ENCODE peak calls at places on chromosomes 7 and 10, in six cellular contexts. C is Calu3, E is tibial nerve, X is osteocyte, M is sigmoid colon, D is coronary artery. Q is an unnamed sample.
A peak's percentile ranks its signal among the peaks of the same experiment; 100 is the strongest.

GRCh38 chr10:110774069-110775021 is 97.4 kb upstream of the PDCD4 start:
- DNase-seq in C (no peak), E (no peak), X (no peak), M (no peak), D (no peak), Q (peak; percentile 9)

GRCh38 chr7:135716677-135717238 is 11.2 kb downstream of the SLC13A4 start:
- DNase-seq in C (no peak), E (no peak), X (no peak), M (no peak), D (no peak), Q (peak; percentile 37)

GRCh38 chr7:40889099-40889498 is 754.3 kb downstream of the SUGCT start:
- DNase-seq in C (no peak), E (no peak), X (no peak), M (no peak), D (no peak), Q (no peak)

GRCh38 chr10:14478639-14479038 is 147.9 kb upstream of the FRMD4A start:
- DNase-seq in C (peak; percentile 45), E (peak; percentile 63), X (peak; percentile 90), M (peak; percentile 77), D (no peak), Q (peak; percentile 40)

GRCh38 chr10:94405406-94405805 is 3.1 kb downstream of the TBC1D12 start:
- DNase-seq in C (no peak), E (no peak), X (no peak), M (no peak), D (no peak), Q (no peak)

GRCh38 chr10:22183771-22184466 is 33.9 kb downstream of the EBLN1 start:
- DNase-seq in C (no peak), E (no peak), X (no peak), M (no peak), D (no peak), Q (no peak)

GRCh38 chr10:119370046-119370770 is 162.8 kb downstream of the GRK5 start:
- DNase-seq in C (no peak), E (peak; percentile 53), X (no peak), M (no peak), D (no peak), Q (peak; percentile 56)

GRCh38 chr10:79405995-79406515 is 39.4 kb downstream of the ZCCHC24 start:
- DNase-seq in C (no peak), E (no peak), X (no peak), M (no peak), D (no peak), Q (no peak)

GRCh38 chr10:70145666-70146488 is 623 bp downstream of the TYSND1 start:
- DNase-seq in C (peak; percentile 75), E (no peak), X (no peak), M (peak; percentile 83), D (peak; percentile 85), Q (no peak)

GRCh38 chr10:130169136-130169888 is 33.1 kb downstream of the GLRX3 start:
- DNase-seq in C (no peak), E (no peak), X (no peak), M (no peak), D (no peak), Q (peak; percentile 16)

GRCh38 chr7:90351987-90352386 is 5.5 kb downstream of the GTPBP10 start:
- DNase-seq in C (no peak), E (no peak), X (no peak), M (no peak), D (no peak), Q (no peak)

GRCh38 chr10:18583575-18584270 is 67.7 kb downstream of the NSUN6 start:
- DNase-seq in C (no peak), E (no peak), X (no peak), M (no peak), D (no peak), Q (no peak)

GRCh38 chr7:94909023-94909466 is 1.7 kb downstream of the PPP1R9A start:
- DNase-seq in C (no peak), E (no peak), X (no peak), M (no peak), D (no peak), Q (no peak)

GRCh38 chr10:117569610-117570395 is 27.3 kb downstream of the EMX2 start:
- DNase-seq in C (no peak), E (no peak), X (no peak), M (peak; percentile 26), D (no peak), Q (no peak)

GRCh38 chr7:36995776-36996175 is 271.5 kb upstream of the AOAH start:
- DNase-seq in C (no peak), E (no peak), X (no peak), M (no peak), D (no peak), Q (no peak)

GRCh38 chr7:43888983-43889945 is 17.1 kb downstream of the URGCP start:
- DNase-seq in C (no peak), E (no peak), X (no peak), M (no peak), D (no peak), Q (no peak)

GRCh38 chr7:26227987-26228386 is 26.4 kb downstream of the CBX3 start:
- DNase-seq in C (no peak), E (no peak), X (no peak), M (no peak), D (no peak), Q (no peak)

GRCh38 chr7:114944742-114945625 is 23.1 kb downstream of the MDFIC start:
- DNase-seq in C (no peak), E (peak; percentile 53), X (no peak), M (peak; percentile 90), D (peak; percentile 79), Q (peak; percentile 57)

GRCh38 chr7:30168800-30169584 is 34.2 kb downstream of the MTURN start:
- DNase-seq in C (no peak), E (no peak), X (no peak), M (no peak), D (no peak), Q (peak; percentile 82)

DNA sequence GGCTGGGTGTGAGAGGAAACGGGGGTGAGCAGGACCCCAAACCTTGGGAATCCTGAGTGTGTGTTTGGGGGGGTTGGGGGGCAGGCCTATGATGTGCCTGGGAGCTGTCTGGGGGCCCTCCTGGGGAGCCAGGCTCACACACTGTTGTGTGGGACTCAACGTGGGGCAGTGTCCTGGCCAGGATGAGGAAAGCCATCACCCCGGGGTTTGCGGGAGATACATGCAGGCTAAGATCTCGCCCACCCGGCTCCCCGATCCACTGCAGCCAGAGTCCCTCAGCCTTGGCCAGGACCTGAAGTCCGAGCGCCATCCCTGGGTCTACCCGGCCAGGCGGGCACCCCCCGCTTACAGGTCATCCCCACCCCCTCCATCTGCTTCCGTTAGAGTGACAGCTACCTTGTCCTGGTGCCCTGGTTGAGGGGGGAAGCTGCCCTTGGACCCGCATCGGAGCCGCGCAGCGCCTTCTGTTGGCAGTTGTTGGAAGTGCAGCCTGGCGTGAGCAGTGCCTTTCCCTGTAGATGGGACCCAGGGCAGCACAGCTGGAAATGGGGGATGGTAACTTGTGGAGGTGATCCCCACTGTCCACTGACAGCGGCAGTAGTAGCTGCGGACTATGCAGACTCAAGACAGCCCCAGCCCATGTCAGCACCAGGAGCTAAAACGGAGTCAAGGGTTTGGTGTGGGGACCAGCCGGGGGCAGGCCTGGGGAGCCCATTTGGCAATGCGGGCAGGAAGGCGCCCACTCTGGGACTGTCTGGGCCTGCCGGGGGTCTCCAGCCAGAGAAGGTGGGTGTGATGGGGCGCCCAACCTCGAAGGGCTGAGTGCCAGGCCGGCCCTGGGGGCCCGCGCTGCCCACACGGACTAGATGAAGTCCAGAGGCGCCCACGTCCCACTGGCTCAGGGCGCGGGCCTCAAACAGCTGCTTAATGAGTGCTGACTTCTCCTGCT is 885.6 kb upstream of the ZNF722 start:
- DNase-seq in C (no peak), E (no peak), X (peak; percentile 87), M (no peak), D (no peak), Q (no peak)
- TF ChIP-seq CTCF in C (no peak), E (no peak), X (no peak), M (no peak), D (no peak), Q (no peak)

GRCh38 chr7:33742999-33743587 is 162.2 kb upstream of the BMPER start:
- DNase-seq in C (no peak), E (no peak), X (no peak), M (no peak), D (no peak), Q (no peak)

GRCh38 chr7:33742521-33742920 is 162.8 kb upstream of the BMPER start:
- DNase-seq in C (no peak), E (no peak), X (no peak), M (no peak), D (no peak), Q (no peak)

GRCh38 chr7:33745934-33746333 is 159.4 kb upstream of the BMPER start:
- DNase-seq in C (no peak), E (no peak), X (no peak), M (no peak), D (no peak), Q (no peak)

GRCh38 chr7:33743594-33743993 is 161.7 kb upstream of the BMPER start:
- DNase-seq in C (no peak), E (no peak), X (no peak), M (no peak), D (no peak), Q (no peak)

DNA sequence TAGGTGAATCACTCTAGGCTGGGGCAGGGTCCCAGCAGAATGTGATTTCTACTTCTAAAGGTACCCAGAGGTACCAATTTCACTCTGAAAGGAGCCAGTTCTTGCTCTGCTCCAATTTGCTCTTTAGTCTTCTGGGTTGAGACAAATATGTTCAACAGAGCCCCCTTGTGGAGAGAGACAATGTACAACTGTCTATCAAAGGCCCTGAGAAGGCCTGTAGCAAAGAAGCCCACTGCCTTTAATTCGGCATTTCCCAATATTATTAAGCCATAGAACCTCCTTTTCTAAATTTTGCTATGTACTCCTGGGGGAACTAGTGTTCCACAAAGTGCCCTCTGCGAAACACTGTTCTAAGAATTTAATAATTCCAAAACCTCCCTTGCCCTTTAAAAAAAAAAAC is 161.0 kb upstream of the BMPER start:
- DNase-seq in C (no peak), E (no peak), X (no peak), M (no peak), D (no peak), Q (no peak)
- TF ChIP-seq CTCF in C (peak; percentile 19), E (no peak), X (peak; percentile 36), M (no peak), D (peak; percentile 14), Q (no peak)

GRCh38 chr7:32079530-32079929 is 9.3 kb upstream of the PDE1C start:
- DNase-seq in C (no peak), E (no peak), X (no peak), M (no peak), D (no peak), Q (no peak)
- TF ChIP-seq CTCF in C (no peak), E (no peak), X (no peak), M (no peak), D (no peak), Q (no peak)

DNA sequence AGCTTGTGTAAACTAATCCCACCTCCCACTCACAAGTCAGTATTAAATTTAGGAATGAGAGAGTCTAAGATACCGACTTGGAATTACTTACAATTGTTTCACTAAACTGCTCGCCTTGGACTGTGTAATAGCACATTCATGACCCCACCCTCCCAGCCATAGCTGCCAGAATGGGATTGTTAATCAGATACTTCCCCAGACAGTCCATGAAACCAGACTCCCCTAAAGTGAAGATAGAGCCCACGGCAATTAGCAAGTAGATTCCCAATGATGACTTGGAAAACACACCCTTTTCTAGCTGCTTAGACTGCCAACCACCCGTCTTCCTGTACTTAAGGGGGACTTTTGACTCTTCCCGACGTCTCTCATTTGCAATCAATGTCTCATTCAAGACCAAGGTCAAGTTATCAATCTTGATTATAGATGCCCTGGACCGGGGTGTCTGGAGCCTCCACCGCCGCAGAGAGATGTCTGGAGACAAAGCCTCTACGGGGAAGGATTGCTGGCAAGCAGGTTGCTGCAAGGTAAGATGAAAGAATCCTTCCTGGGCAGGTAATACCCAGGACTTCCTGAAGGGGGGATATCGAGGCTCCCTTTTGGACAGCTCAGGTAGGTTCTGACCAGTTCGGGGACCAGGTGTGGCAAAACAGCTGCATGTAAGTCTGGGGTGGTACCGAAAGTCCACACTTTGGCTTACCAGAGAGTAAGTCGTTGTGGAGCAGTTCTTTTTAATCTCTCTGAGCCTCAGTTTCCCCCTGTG is 12.6 kb upstream of the CUX1 start:
- DNase-seq in C (peak; percentile 49), E (no peak), X (no peak), M (no peak), D (no peak), Q (no peak)
- TF ChIP-seq CTCF in C (peak; percentile 29), E (no peak), X (no peak), M (no peak), D (no peak), Q (no peak)